ENCODE peak calls at places on chromosomes 3 and 15, in nine cellular contexts. D is endodermal cell; A is brain microvascular endothelial cell; C is thoracic aorta; U is epithelial cell of proximal tubule; Q is CD8-positive, alpha-beta T cell; R is astrocyte; L is thyroid gland; F is IMR-90. J is an unnamed sample.

GRCh38 chr15:92747047-92747446 is 91.5 kb upstream of the FAM174B start:
- DNase-seq in L (no peak), U (no peak), R (no peak), D (peak), Q (no peak), C (no peak), F (no peak), A (no peak), J (no peak)

GRCh38 chr15:22979699-22980188 is 424 bp downstream of the CYFIP1 start:
- DNase-seq in A (no peak), U (no peak), R (no peak), L (peak), F (peak), Q (no peak), D (peak), C (no peak), J (no peak)

GRCh38 chr3:134886991-134887390 is 91.9 kb downstream of the EPHB1 start:
- DNase-seq in C (no peak), A (no peak), F (no peak), L (no peak), Q (no peak), R (no peak), U (no peak), D (no peak), J (no peak)

GRCh38 chr15:38072507-38073277 is 138.3 kb downstream of the TMCO5A start:
- DNase-seq in R (peak), A (peak), F (peak), C (no peak), U (no peak), Q (no peak), L (peak), D (peak), J (no peak)

GRCh38 chr15:90343391-90343790 is 8.7 kb upstream of the ZNF774 start:
- DNase-seq in U (no peak), A (peak), C (no peak), D (no peak), Q (no peak), F (peak), L (no peak), R (peak), J (no peak)

GRCh38 chr15:59258317-59258716 is 51.7 kb downstream of the LDHAL6B start:
- DNase-seq in U (no peak), F (no peak), C (no peak), L (no peak), Q (no peak), R (no peak), A (no peak), D (no peak), J (no peak)

GRCh38 chr3:135860761-135861160 is 104.8 kb upstream of the PPP2R3A start:
- DNase-seq in F (no peak), D (no peak), A (no peak), U (no peak), R (peak), C (no peak), L (no peak), Q (no peak), J (no peak)

GRCh38 chr3:149975919-149976318 is 5.2 kb upstream of the PFN2 start:
- DNase-seq in A (no peak), C (no peak), L (no peak), Q (no peak), F (no peak), U (no peak), R (no peak), D (no peak), J (no peak)

GRCh38 chr3:22620498-22620897 is 582.6 kb upstream of the UBE2E2 start:
- DNase-seq in A (no peak), R (no peak), Q (no peak), L (no peak), C (no peak), D (no peak), F (no peak), U (peak), J (no peak)

GRCh38 chr3:101383156-101383575 is 62.8 kb upstream of the IMPG2 start:
- DNase-seq in Q (no peak), U (no peak), L (no peak), D (peak), C (no peak), A (peak), F (peak), R (peak), J (no peak)

GRCh38 chr3:33233884-33234283 is 15.3 kb upstream of the SUSD5 start:
- DNase-seq in C (no peak), Q (no peak), L (no peak), U (no peak), D (no peak), R (no peak), A (no peak), F (no peak), J (no peak)
- TF ChIP-seq CTCF in C (no peak), Q (no peak), L (no peak), U (peak), D (no peak), R (no peak), A (peak), F (no peak), J (no peak)

DNA sequence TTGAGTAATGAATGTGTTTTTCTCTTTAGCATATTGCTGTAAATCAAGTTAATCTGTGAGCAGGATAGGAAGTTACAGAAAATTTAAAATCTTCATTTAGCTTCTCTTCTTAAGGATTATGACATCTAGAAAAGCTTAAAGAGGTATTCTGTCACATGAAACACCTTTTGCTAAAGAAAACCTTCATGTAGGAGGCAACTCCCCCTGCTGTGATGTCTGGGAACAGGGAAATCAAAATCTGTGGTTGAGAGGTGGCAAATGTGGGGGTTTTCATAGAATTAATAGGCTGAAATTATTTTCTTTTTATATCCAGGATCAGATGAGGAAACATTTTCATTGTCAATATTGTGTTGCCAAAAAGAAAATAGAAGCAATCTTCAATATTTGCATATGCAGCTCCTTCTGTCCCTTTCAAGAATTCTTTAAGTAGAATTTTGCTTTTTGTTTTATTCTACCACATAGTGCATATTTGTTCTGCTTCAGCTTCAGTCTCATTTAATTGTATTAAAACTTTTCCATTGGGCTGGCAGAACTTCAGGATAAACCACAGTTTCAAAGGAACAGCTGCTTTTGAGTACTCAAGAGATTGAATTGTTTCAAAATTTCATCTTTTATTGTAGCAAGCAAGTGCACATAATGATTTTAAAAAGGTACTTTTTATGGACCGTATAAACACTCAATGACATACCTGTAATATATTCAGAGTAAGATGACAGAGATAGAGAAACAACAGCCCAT is 128.4 kb downstream of the RAP2B start:
- DNase-seq in F (no peak), L (no peak), D (no peak), U (no peak), C (no peak), A (no peak), R (no peak), Q (no peak), J (no peak)
- TF ChIP-seq CTCF in F (peak), L (no peak), D (peak), U (peak), C (no peak), A (peak), R (peak), Q (peak), J (peak)

GRCh38 chr15:101772921-101773320 is 30.4 kb upstream of the OR4F6 start:
- DNase-seq in U (no peak), C (no peak), L (no peak), Q (no peak), F (no peak), D (no peak), A (no peak), R (no peak), J (no peak)

GRCh38 chr15:101775136-101775535 is 28.2 kb upstream of the OR4F6 start:
- DNase-seq in F (no peak), A (no peak), D (no peak), R (no peak), L (no peak), C (no peak), Q (no peak), U (no peak), J (no peak)

DNA sequence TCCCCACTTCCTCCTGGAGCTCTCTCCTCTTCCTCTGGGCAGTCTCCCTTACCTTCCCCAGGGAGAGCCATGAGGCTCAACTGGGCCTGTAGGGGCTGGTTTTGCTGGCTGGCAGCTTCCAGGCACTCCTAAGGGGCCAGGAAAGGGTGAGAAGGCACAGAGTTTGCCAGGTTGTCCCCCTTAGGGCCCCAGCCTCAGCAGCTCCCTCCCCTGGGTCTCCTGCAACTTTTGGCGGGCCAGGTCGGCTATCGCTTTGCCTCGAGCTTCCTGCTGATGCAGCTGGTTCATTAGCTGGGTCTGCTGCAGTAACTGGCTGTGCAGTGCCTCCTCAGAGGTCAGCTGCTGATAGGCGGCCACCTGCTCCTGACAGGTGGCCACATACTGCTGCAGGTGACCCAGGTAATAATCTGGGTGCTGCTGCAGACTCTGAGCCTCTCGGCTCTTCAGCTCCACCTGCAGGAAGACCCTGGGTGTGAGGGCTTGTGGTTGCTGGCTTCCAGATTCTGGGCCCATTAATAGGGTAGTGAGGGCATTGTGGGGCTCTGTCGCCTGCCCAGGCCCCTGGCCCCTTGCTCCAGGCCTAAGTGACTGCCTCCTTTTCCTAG is 29.7 kb upstream of the OR4F6 start:
- DNase-seq in L (no peak), F (no peak), A (no peak), R (no peak), C (no peak), Q (no peak), D (peak), U (no peak), J (no peak)
- TF ChIP-seq CTCF in L (no peak), F (no peak), A (peak), R (no peak), C (no peak), Q (no peak), D (peak), U (peak), J (peak)

DNA sequence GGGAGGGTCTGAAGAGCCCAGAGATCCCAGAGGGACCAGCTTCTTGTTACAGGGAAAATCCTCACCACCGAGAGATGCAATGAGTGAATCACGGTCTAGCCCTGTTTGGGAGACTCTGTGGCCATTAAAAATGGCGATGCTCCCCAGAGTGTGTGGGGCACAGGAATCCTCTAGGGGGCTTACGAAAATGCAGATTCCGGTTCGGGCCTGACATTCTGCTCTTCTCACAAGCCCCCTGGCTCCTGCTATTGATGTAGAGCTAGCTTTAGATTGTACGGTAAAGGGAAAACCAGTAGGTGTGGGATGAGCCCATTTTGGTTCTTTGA is 35.5 kb upstream of the EPHB3 start:
- DNase-seq in C (no peak), F (no peak), L (no peak), U (no peak), Q (no peak), D (no peak), R (no peak), A (no peak), J (no peak)
- TF ChIP-seq CTCF in C (no peak), F (no peak), L (no peak), U (no peak), Q (no peak), D (peak), R (no peak), A (no peak), J (no peak)

DNA sequence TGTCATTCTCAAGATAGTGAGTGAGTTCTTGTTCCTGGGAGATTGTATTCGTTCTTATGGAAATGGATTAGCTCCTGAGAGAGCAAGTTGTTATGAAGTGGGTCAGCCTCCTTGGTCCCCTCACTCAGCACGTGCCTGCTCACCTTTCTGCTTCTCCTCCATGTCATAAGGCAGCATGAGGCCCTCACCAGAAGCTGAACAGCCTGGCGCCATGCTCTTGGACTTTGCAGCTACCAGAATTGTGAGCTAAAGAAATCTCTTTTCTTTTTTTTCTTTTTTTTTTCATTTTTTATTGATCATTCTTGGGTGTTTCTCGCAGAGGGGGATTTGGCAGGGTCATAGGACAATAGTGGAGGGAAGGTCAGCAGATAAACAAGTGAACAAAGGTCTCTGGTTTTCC is 4.3 kb upstream of the RFC4 start:
- DNase-seq in R (no peak), F (no peak), C (no peak), L (no peak), D (no peak), A (no peak), U (no peak), Q (no peak), J (no peak)
- TF ChIP-seq CTCF in R (no peak), F (no peak), C (no peak), L (no peak), D (no peak), A (no peak), U (no peak), Q (no peak), J (no peak)

DNA sequence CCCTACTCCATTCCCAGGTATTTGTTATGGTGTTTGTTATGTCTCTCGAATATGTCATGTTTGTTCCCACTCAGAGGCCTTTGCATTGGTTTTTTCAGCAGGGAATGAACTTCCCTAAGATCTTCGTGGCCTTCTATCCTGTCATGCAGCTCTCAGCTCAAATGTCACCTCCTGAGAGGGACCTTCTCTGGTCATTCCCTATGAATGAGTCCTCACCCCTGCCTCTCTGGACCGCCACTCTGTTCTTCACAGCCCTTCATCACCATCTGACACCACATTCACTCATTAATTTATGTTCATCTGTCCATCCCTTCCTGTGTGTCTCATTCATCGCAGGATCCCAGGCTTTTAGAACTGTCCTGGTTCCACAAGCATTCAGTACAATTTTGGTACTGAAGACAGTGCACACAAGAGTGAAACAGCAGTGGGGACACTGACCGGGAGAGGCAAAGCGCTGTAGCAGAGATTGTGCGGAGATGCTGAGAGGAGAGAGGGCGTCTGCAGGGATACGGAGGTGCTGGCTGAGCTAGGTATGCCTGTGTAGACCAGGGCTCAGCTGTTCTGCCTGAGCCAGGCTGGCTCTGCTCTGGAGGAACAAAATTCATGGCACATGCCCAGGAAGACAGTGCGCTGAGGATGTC is 132.3 kb downstream of the CHCHD6 start:
- DNase-seq in R (no peak), A (no peak), U (no peak), Q (no peak), C (no peak), L (no peak), F (no peak), D (no peak), J (no peak)
- TF ChIP-seq CTCF in R (no peak), A (no peak), U (no peak), Q (no peak), C (no peak), L (no peak), F (no peak), D (no peak), J (no peak)

GRCh38 chr3:74891312-74891711 is 276.9 kb upstream of the CNTN3 start:
- DNase-seq in R (no peak), U (no peak), D (no peak), C (no peak), F (no peak), Q (no peak), L (no peak), A (no peak), J (no peak)

GRCh38 chr3:74897006-74897405 is 282.5 kb upstream of the CNTN3 start:
- DNase-seq in D (no peak), A (no peak), U (no peak), C (no peak), F (no peak), Q (no peak), R (no peak), L (no peak), J (peak)
- TF ChIP-seq CTCF in D (peak), A (no peak), U (peak), C (no peak), F (peak), Q (no peak), R (no peak), L (no peak), J (peak)

DNA sequence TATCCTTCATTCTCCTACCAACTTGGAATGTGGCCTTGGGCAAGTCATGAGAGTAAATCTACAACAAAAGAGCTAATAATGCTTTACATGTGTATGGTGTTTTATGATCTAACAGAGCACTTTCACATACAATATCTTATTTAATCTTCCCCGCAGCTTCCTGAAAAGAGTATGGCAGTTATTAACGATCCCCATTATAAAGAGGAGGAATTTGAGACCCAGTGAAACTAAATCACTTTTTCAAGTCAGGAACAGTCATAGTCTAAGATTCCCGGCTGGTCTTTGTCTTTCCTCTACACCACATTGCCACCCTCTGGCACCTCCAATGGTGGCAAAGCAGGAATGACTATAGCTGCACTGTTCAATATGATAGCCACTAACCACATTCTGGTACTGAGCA is 69.7 kb upstream of the CMSS1 start:
- DNase-seq in C (no peak), A (peak), F (peak), L (no peak), R (peak), D (no peak), Q (no peak), U (peak), J (no peak)
- TF ChIP-seq CTCF in C (peak), A (peak), F (peak), L (peak), R (peak), D (peak), Q (no peak), U (peak), J (peak)

DNA sequence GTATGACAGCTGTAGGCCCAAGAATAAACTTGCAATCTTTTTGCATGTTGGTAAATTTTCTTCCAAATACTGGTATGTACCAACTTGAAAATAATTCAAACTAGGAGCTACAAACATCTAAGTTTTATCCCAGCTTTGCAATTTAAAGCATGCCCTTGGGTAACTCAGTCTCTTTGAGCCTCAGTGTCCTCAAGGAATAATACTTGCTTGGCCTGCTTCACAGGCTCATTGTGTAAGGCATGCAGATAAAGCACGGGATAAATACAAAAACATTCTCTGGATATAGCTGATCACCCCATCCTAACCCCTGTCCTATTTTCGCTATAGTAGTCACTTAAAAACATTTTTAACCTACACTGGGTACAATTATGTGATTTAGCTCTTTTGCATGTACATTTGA is 9.6 kb upstream of the TMEM44 start:
- DNase-seq in A (no peak), L (no peak), U (no peak), R (no peak), D (no peak), F (no peak), C (no peak), Q (no peak), J (no peak)
- TF ChIP-seq CTCF in A (no peak), L (no peak), U (no peak), R (no peak), D (no peak), F (no peak), C (no peak), Q (no peak), J (no peak)